ENCODE peak calls at places on chromosomes 2 and 18, in ten cellular contexts. A, Z, Q, K, T, X, I, G, L and P are unnamed samples.

GRCh38 chr18:12376718-12377555 is at the start of gene AFG3L2:
- DNase-seq in A (peak), Z (peak), Q (peak), K (peak), T (peak), X (peak), I (peak), G (peak), L (peak), P (peak)

GRCh38 chr2:179812501-179812900 is 48.9 kb downstream of the ZNF385B start:
- DNase-seq in A (no peak), Z (no peak), Q (no peak), K (no peak), T (no peak), X (no peak), I (no peak), G (no peak), L (no peak), P (no peak)

GRCh38 chr2:176774768-176775453 is 437.7 kb upstream of the HNRNPA3 start:
- DNase-seq in A (no peak), Z (no peak), Q (no peak), K (no peak), T (no peak), X (no peak), I (no peak), G (peak), L (no peak), P (no peak)

GRCh38 chr2:187876554-187876953 is 322.3 kb upstream of the TFPI start:
- DNase-seq in A (no peak), Z (no peak), Q (no peak), K (no peak), T (no peak), X (no peak), I (no peak), G (no peak), L (no peak), P (no peak)

GRCh38 chr2:234252766-234253165 is 202.3 kb downstream of the SPP2 start:
- DNase-seq in A (no peak), Z (no peak), Q (no peak), K (no peak), T (no peak), X (peak), I (no peak), G (no peak), L (no peak), P (no peak)

GRCh38 chr2:144324446-144325045 is 195.4 kb downstream of the ZEB2 start:
- DNase-seq in A (no peak), Z (no peak), Q (no peak), K (no peak), T (no peak), X (no peak), I (no peak), G (no peak), L (no peak), P (no peak)

GRCh38 chr18:63994783-63995399 is 25.0 kb downstream of the SERPINB8 start:
- DNase-seq in A (no peak), Z (peak), Q (no peak), K (peak), T (peak), X (no peak), I (no peak), G (peak), L (peak), P (no peak)

GRCh38 chr2:97910403-97911209 is 85.1 kb downstream of the TMEM131 start:
- DNase-seq in A (no peak), Z (no peak), Q (no peak), K (no peak), T (no peak), X (no peak), I (no peak), G (no peak), L (no peak), P (no peak)

GRCh38 chr2:185787530-185788145 is 49.0 kb downstream of the FSIP2 start:
- DNase-seq in A (no peak), Z (no peak), Q (no peak), K (no peak), T (no peak), X (no peak), I (no peak), G (no peak), L (no peak), P (no peak)

DNA sequence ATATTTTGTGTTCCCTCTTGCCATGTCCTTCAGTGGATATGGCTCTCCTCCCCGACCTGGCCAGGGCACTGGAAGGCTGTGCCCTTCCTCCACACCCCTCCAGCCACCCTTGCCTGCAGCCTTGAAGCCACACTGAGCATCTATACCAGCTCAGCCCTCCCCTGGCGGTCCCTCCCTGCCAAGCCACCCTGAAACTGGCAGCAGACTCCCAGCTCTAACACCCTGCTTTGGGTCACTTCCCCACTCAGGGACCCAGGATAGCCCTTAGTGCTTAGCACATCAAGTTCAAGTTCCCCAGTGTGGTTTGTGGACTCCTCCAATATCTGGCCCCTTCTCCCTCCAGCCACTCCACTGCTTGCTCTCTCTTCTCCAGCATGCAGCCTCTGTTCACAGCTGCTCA is 89.4 kb downstream of the TNS1 start:
- DNase-seq in A (no peak), Z (no peak), Q (no peak), K (no peak), T (no peak), X (no peak), I (no peak), G (no peak), L (peak), P (no peak)
- TF ChIP-seq POLR2AphosphoS5 in A (no peak), Z (no peak), Q (peak), K (no peak), T (no peak), X (no peak), I (no peak), G (no peak), L (no peak), P (no peak)

GRCh38 chr2:113892004-113892740 is 2.3 kb downstream of the ACTR3 start:
- DNase-seq in A (no peak), Z (no peak), Q (no peak), K (no peak), T (no peak), X (no peak), I (no peak), G (no peak), L (no peak), P (no peak)
- H3K4me3 ChIP-seq in A (peak), Z (no peak), Q (peak), K (peak), T (no peak), X (no peak), I (peak), G (peak), L (peak), P (peak)

DNA sequence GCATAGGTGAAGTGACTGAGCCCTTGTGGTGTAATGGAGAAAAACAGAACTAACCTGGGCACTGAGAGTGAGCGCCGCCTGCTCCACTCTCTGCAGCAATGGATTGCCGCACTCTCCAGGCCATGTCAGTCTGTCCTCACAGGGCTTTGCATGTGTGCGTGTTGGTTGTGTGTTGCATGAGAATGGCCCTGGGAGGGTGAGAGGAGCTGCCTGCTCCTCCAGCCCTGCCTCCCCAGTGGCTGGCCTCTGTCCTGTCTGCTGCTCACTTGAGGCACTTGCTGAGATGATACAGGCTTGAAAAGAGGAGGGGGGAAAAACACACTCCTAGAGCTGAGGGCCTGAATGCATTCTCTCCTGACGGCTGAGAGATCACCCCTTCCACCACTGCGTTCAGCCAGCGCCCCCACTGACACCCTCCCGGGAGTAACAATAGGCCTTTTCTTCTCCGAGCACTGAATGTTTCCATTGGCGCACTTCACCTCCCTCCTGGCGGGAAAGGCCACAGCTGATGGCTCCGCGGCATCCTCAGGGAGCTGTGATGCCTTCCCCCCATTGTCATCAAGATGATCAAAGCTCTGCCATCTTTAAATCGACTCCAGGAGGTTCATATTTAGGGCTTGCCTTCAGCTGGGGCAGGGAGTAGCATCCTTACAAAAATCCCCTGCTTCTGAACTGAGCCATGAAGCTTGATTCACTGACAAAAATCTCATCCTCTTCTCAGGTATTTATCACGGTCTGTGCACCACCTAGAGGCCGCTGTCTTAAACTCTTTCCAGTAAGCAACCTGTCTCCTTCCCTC is 49.9 kb upstream of the DAPL1 start:
- DNase-seq in A (no peak), Z (peak), Q (no peak), K (peak), T (peak), X (peak), I (no peak), G (peak), L (no peak), P (no peak)
- TF ChIP-seq POLR2AphosphoS5 in A (no peak), Z (no peak), Q (no peak), K (no peak), T (no peak), X (peak), I (no peak), G (no peak), L (no peak), P (no peak)

GRCh38 chr18:23599809-23600208 is 13.5 kb upstream of the NPC1 start:
- DNase-seq in A (no peak), Z (no peak), Q (no peak), K (no peak), T (no peak), X (no peak), I (no peak), G (no peak), L (no peak), P (no peak)
- H3K4me3 ChIP-seq in A (no peak), Z (no peak), Q (no peak), K (no peak), T (no peak), X (no peak), I (no peak), G (no peak), L (no peak), P (no peak)